ENCODE peak calls at places on chromosomes 6 and 20, in four cellular contexts. One of them, this sample, is unnamed.

GRCh38 chr20:23082846-23083552 is 3.1 kb downstream of the CD93 start:
- DNase-seq in K562: no peak
- DNase-seq in HepG2: no peak
- DNase-seq in GM12878: no peak
- DNase-seq in this sample: no peak

GRCh38 chr6:134678436-134678889 is 271.4 kb downstream of the ALDH8A1 start:
- DNase-seq in K562: no peak
- DNase-seq in HepG2: no peak
- DNase-seq in GM12878: no peak
- DNase-seq in this sample: no peak

GRCh38 chr20:25372584-25373336 is 17.9 kb downstream of the ABHD12 start:
- DNase-seq in K562: no peak
- DNase-seq in HepG2: no peak
- DNase-seq in GM12878: no peak
- DNase-seq in this sample: no peak

GRCh38 chr6:88843040-88843439 is 120.4 kb downstream of the RNGTT start:
- DNase-seq in K562: no peak
- DNase-seq in HepG2: no peak
- DNase-seq in GM12878: no peak
- DNase-seq in this sample: no peak

GRCh38 chr20:36528875-36529425 is 12.4 kb upstream of the MYL9 start:
- DNase-seq in K562: no peak
- DNase-seq in HepG2: no peak
- DNase-seq in GM12878: no peak
- DNase-seq in this sample: no peak

GRCh38 chr6:137494281-137494966 is at the start of gene OLIG3:
- DNase-seq in K562: no peak
- DNase-seq in HepG2: no peak
- DNase-seq in GM12878: no peak
- DNase-seq in this sample: no peak

GRCh38 chr6:125370343-125370742 is 68.6 kb upstream of the HDDC2 start:
- DNase-seq in K562: no peak
- DNase-seq in HepG2: no peak
- DNase-seq in GM12878: no peak
- DNase-seq in this sample: no peak

GRCh38 chr6:85077098-85077497 is 312.7 kb upstream of the TBX18 start:
- DNase-seq in K562: no peak
- DNase-seq in HepG2: no peak
- DNase-seq in GM12878: no peak
- DNase-seq in this sample: no peak

GRCh38 chr6:64083261-64083660 is 447.7 kb downstream of the PHF3 start:
- DNase-seq in K562: no peak
- DNase-seq in HepG2: no peak
- DNase-seq in GM12878: no peak
- DNase-seq in this sample: no peak

GRCh38 chr6:44699082-44699481 is 311.6 kb downstream of the CDC5L start:
- DNase-seq in K562: no peak
- DNase-seq in HepG2: no peak
- DNase-seq in GM12878: no peak
- DNase-seq in this sample: no peak

GRCh38 chr6:15752820-15753219 is 90.0 kb upstream of the DTNBP1 start:
- DNase-seq in K562: peak
- DNase-seq in HepG2: peak
- DNase-seq in GM12878: no peak
- DNase-seq in this sample: no peak

GRCh38 chr6:137261393-137262154 is 42.4 kb upstream of the IFNGR1 start:
- DNase-seq in K562: no peak
- DNase-seq in HepG2: peak
- DNase-seq in GM12878: peak
- DNase-seq in this sample: no peak

GRCh38 chr6:32075781-32076494 is 33.2 kb downstream of the TNXB start:
- DNase-seq in K562: no peak
- DNase-seq in HepG2: no peak
- DNase-seq in GM12878: no peak
- DNase-seq in this sample: no peak

GRCh38 chr20:24493181-24493580 is 23.8 kb downstream of the SYNDIG1 start:
- DNase-seq in K562: no peak
- DNase-seq in HepG2: no peak
- DNase-seq in GM12878: no peak
- DNase-seq in this sample: no peak

GRCh38 chr20:51861726-51862466 is 59.6 kb upstream of the SALL4 start:
- DNase-seq in K562: no peak
- DNase-seq in HepG2: no peak
- DNase-seq in GM12878: no peak
- DNase-seq in this sample: no peak

GRCh38 chr20:61942526-61942925 is 123.2 kb downstream of the TAF4 start:
- DNase-seq in K562: no peak
- DNase-seq in HepG2: no peak
- DNase-seq in GM12878: no peak
- DNase-seq in this sample: no peak

GRCh38 chr6:31792741-31793140 is 2.8 kb downstream of the VARS1 start:
- DNase-seq in K562: peak
- DNase-seq in HepG2: no peak
- DNase-seq in GM12878: no peak
- DNase-seq in this sample: no peak

GRCh38 chr6:108594640-108595039 is 33.9 kb downstream of the FOXO3 start:
- DNase-seq in K562: no peak
- DNase-seq in HepG2: no peak
- DNase-seq in GM12878: no peak
- DNase-seq in this sample: no peak

GRCh38 chr6:11367638-11368199 is 135.3 kb upstream of the NEDD9 start:
- DNase-seq in K562: no peak
- DNase-seq in HepG2: peak
- DNase-seq in GM12878: no peak
- DNase-seq in this sample: no peak

GRCh38 chr20:4855555-4855954 is 133.8 kb downstream of the PRND start:
- DNase-seq in K562: no peak
- DNase-seq in HepG2: no peak
- DNase-seq in GM12878: no peak
- DNase-seq in this sample: no peak

GRCh38 chr6:128572286-128572685 is 51.9 kb upstream of the PTPRK start:
- DNase-seq in K562: no peak
- DNase-seq in HepG2: no peak
- DNase-seq in GM12878: no peak
- DNase-seq in this sample: no peak

GRCh38 chr20:17841751-17842191 is 126.8 kb downstream of the SNX5 start:
- DNase-seq in K562: no peak
- DNase-seq in HepG2: no peak
- DNase-seq in GM12878: no peak
- DNase-seq in this sample: no peak

GRCh38 chr6:116476021-116476678 is 15.0 kb downstream of the CALHM6 start:
- DNase-seq in K562: no peak
- DNase-seq in HepG2: peak
- DNase-seq in GM12878: peak
- DNase-seq in this sample: no peak

GRCh38 chr6:21598662-21599061 is 5.1 kb downstream of the SOX4 start:
- DNase-seq in K562: no peak
- DNase-seq in HepG2: no peak
- DNase-seq in GM12878: no peak
- DNase-seq in this sample: no peak

GRCh38 chr20:23095504-23095903 is 9.4 kb upstream of the CD93 start:
- DNase-seq in K562: no peak
- DNase-seq in HepG2: no peak
- DNase-seq in GM12878: no peak
- DNase-seq in this sample: no peak

GRCh38 chr6:140445474-140446004 is 1071.1 kb upstream of the CITED2 start:
- DNase-seq in K562: no peak
- DNase-seq in HepG2: no peak
- DNase-seq in GM12878: no peak
- DNase-seq in this sample: no peak

GRCh38 chr6:85285934-85286333 is 163.9 kb upstream of the NT5E start:
- DNase-seq in K562: no peak
- DNase-seq in HepG2: no peak
- DNase-seq in GM12878: no peak
- DNase-seq in this sample: no peak

GRCh38 chr6:43953794-43954310 is 173.4 kb downstream of the MRPL14 start:
- DNase-seq in K562: no peak
- DNase-seq in HepG2: peak
- DNase-seq in GM12878: no peak
- DNase-seq in this sample: peak

GRCh38 chr20:16580127-16580526 is 6.9 kb upstream of the KIF16B start:
- DNase-seq in K562: no peak
- DNase-seq in HepG2: no peak
- DNase-seq in GM12878: no peak
- DNase-seq in this sample: peak

GRCh38 chr6:121770943-121771342 is 335.5 kb downstream of the GJA1 start:
- DNase-seq in K562: no peak
- DNase-seq in HepG2: no peak
- DNase-seq in GM12878: no peak
- DNase-seq in this sample: no peak

GRCh38 chr6:10398439-10399218 is 16.2 kb downstream of the TFAP2A start:
- DNase-seq in K562: no peak
- DNase-seq in HepG2: no peak
- DNase-seq in GM12878: no peak
- DNase-seq in this sample: no peak

GRCh38 chr6:152273638-152274037 is 363.5 kb downstream of the SYNE1 start:
- DNase-seq in K562: no peak
- DNase-seq in HepG2: no peak
- DNase-seq in GM12878: no peak
- DNase-seq in this sample: no peak

GRCh38 chr6:71126506-71126905 is 162.1 kb upstream of the OGFRL1 start:
- DNase-seq in K562: no peak
- DNase-seq in HepG2: no peak
- DNase-seq in GM12878: no peak
- DNase-seq in this sample: no peak

GRCh38 chr6:11374036-11375010 is 141.9 kb upstream of the NEDD9 start:
- DNase-seq in K562: no peak
- DNase-seq in HepG2: peak
- DNase-seq in GM12878: peak
- DNase-seq in this sample: no peak

GRCh38 chr20:44075191-44075949 is 111.6 kb downstream of the JPH2 start:
- DNase-seq in K562: no peak
- DNase-seq in HepG2: no peak
- DNase-seq in GM12878: no peak
- DNase-seq in this sample: no peak

GRCh38 chr6:107674995-107675738 is 148.9 kb downstream of the SCML4 start:
- DNase-seq in K562: peak
- DNase-seq in HepG2: peak
- DNase-seq in GM12878: peak
- DNase-seq in this sample: peak

GRCh38 chr6:41408982-41409381 is 73.6 kb downstream of the NCR2 start:
- DNase-seq in K562: no peak
- DNase-seq in HepG2: no peak
- DNase-seq in GM12878: no peak
- DNase-seq in this sample: no peak

GRCh38 chr6:41409489-41409888 is 74.1 kb downstream of the NCR2 start:
- DNase-seq in K562: no peak
- DNase-seq in HepG2: no peak
- DNase-seq in GM12878: no peak
- DNase-seq in this sample: no peak

GRCh38 chr6:41411961-41412360 is 76.6 kb downstream of the NCR2 start:
- DNase-seq in K562: no peak
- DNase-seq in HepG2: no peak
- DNase-seq in GM12878: no peak
- DNase-seq in this sample: no peak

GRCh38 chr6:41416165-41416837 is 80.9 kb downstream of the NCR2 start:
- DNase-seq in K562: no peak
- DNase-seq in HepG2: no peak
- DNase-seq in GM12878: no peak
- DNase-seq in this sample: peak

GRCh38 chr6:41413250-41413649 is 77.8 kb downstream of the NCR2 start:
- DNase-seq in K562: no peak
- DNase-seq in HepG2: no peak
- DNase-seq in GM12878: no peak
- DNase-seq in this sample: no peak
- TF ChIP-seq JUND in K562: no peak
- TF ChIP-seq JUND in HepG2: no peak
- TF ChIP-seq JUND in GM12878: no peak
- TF ChIP-seq JUND in this sample: no peak

GRCh38 chr6:129661478-129662405 is 48.2 kb downstream of the ARHGAP18 start:
- DNase-seq in K562: no peak
- DNase-seq in HepG2: peak
- DNase-seq in GM12878: no peak
- DNase-seq in this sample: no peak
- TF ChIP-seq MXI1 in K562: no peak
- TF ChIP-seq MXI1 in HepG2: no peak
- TF ChIP-seq MXI1 in GM12878: no peak
- TF ChIP-seq MXI1 in this sample: no peak

GRCh38 chr6:111580401-111580800 is 25.3 kb downstream of the TRAF3IP2 start:
- DNase-seq in K562: no peak
- DNase-seq in HepG2: no peak
- DNase-seq in GM12878: no peak
- DNase-seq in this sample: no peak
- TF ChIP-seq JUND in K562: no peak
- TF ChIP-seq JUND in HepG2: no peak
- TF ChIP-seq JUND in GM12878: no peak
- TF ChIP-seq JUND in this sample: no peak

DNA sequence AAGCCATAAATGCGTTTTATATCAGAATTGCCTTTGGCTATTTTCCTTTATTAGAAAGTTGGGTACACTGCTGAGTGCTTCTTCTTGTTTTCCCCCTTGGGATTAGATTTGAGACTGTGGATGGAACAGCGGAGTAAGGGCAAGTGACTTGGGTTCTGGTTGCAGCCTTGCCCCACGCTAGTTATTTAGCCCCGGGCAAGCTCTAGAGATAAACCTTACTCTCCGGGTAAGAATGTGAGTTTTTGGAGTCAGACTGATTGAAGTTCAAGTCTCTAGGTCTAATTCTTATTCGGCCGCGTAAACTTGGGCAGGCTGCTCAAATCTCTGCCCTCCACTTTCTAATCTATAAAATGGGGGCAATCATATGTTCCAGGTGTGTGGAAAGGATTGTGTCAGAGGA is 8.9 kb downstream of the TSHZ2 start:
- DNase-seq in K562: no peak
- DNase-seq in HepG2: no peak
- DNase-seq in GM12878: no peak
- DNase-seq in this sample: no peak
- TF ChIP-seq MXI1 in K562: no peak
- TF ChIP-seq MXI1 in HepG2: no peak
- TF ChIP-seq MXI1 in GM12878: no peak
- TF ChIP-seq MXI1 in this sample: no peak

DNA sequence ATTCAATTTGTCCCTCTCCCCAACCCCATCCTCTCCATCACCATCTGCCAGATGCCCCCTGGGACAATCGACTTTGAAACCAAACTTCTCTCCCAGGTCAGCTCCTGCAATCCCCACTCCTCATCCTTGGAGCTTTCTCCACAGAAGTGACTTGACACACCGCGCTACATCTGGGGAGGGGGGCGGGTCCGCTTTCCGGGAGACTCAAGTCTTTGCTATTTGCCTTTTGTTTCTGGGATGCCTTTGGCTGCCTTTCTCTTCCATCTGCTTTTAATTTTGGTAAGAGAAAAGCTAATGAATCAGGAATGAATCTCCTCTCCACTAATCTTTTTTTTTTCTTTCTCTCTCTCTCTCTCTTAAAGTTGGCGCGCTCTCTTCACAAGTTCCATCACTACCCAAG is 749 bp upstream of the TPBG start:
- DNase-seq in K562: no peak
- DNase-seq in HepG2: no peak
- DNase-seq in GM12878: no peak
- DNase-seq in this sample: peak
- TF ChIP-seq JUND in K562: no peak
- TF ChIP-seq JUND in HepG2: no peak
- TF ChIP-seq JUND in GM12878: no peak
- TF ChIP-seq JUND in this sample: peak

GRCh38 chr6:168709034-168709433 is 268.1 kb downstream of the SMOC2 start:
- DNase-seq in K562: no peak
- DNase-seq in HepG2: no peak
- DNase-seq in GM12878: no peak
- DNase-seq in this sample: no peak
- TF ChIP-seq MXI1 in K562: no peak
- TF ChIP-seq MXI1 in HepG2: no peak
- TF ChIP-seq MXI1 in GM12878: no peak
- TF ChIP-seq MXI1 in this sample: no peak